ENCODE peak calls at places on chromosomes 12 and 14, in four cellular contexts. Q is EH; M is stimulated activated CD4-positive, alpha-beta T cell treated with anti-CD3 and anti-CD28 coated beads, TNF-alpha, amount 100 ng/mL, for 24 hours; Y is NCI-H1694. T is an unnamed sample.

GRCh38 chr12:121803861-121804416 is at the start of gene SETD1B:
- DNase-seq in Q (peak), M (no peak), Y (no peak), T (no peak)

GRCh38 chr12:1932264-1932777 is 13.9 kb upstream of the CACNA2D4 start:
- DNase-seq in Q (no peak), M (no peak), Y (peak), T (no peak)

GRCh38 chr14:75636100-75636692 is 24.5 kb downstream of the ERG28 start:
- DNase-seq in Q (peak), M (no peak), Y (peak), T (no peak)

GRCh38 chr12:129312048-129312447 is 458.8 kb downstream of the GLT1D1 start:
- DNase-seq in Q (no peak), M (no peak), Y (no peak), T (no peak)

GRCh38 chr12:65996146-65996545 is 134.4 kb downstream of the LLPH start:
- DNase-seq in Q (no peak), M (no peak), Y (no peak), T (no peak)

GRCh38 chr14:28303248-28303647 is 463.3 kb upstream of the FOXG1 start:
- DNase-seq in Q (no peak), M (no peak), Y (no peak), T (no peak)

GRCh38 chr12:42325326-42325775 is 543 bp downstream of the ZCRB1 start:
- DNase-seq in Q (no peak), M (no peak), Y (no peak), T (no peak)

GRCh38 chr14:26128931-26129674 is 468.7 kb downstream of the NOVA1 start:
- DNase-seq in Q (no peak), M (no peak), Y (no peak), T (no peak)

GRCh38 chr12:77925536-77926108 is 94.9 kb downstream of the NAV3 start:
- DNase-seq in Q (peak), M (no peak), Y (peak), T (no peak)

GRCh38 chr12:94071258-94071657 is 77.1 kb upstream of the PLXNC1 start:
- DNase-seq in Q (no peak), M (no peak), Y (no peak), T (no peak)

GRCh38 chr12:6952860-6953416 is 1.8 kb downstream of the PTPN6 start:
- DNase-seq in Q (no peak), M (no peak), Y (no peak), T (no peak)

GRCh38 chr12:10557766-10558165 is 52.1 kb downstream of the EIF2S3B start:
- DNase-seq in Q (no peak), M (no peak), Y (no peak), T (no peak)

GRCh38 chr12:24561882-24562760 is 386.8 kb downstream of the BCAT1 start:
- DNase-seq in Q (peak), M (no peak), Y (peak), T (no peak)

GRCh38 chr14:76501156-76501555 is 125.2 kb downstream of the ESRRB start:
- DNase-seq in Q (no peak), M (no peak), Y (no peak), T (no peak)

GRCh38 chr12:93805736-93806141 is 128.6 kb downstream of the CRADD start:
- DNase-seq in Q (peak), M (no peak), Y (no peak), T (no peak)

GRCh38 chr12:8564656-8565055 is 24.0 kb upstream of the CLEC4E start:
- DNase-seq in Q (no peak), M (no peak), Y (no peak), T (no peak)

GRCh38 chr12:120497524-120498150 is 1.7 kb downstream of the DYNLL1 start:
- DNase-seq in Q (peak), M (no peak), Y (no peak), T (no peak)

GRCh38 chr12:109762071-109762672 is 48.5 kb downstream of the FAM222A start:
- DNase-seq in Q (no peak), M (no peak), Y (no peak), T (no peak)

GRCh38 chr12:123991402-123991951 is 18.5 kb downstream of the ZNF664 start:
- DNase-seq in Q (peak), M (no peak), Y (no peak), T (no peak)

GRCh38 chr14:80584638-80585505 is 356.7 kb downstream of the CEP128 start:
- DNase-seq in Q (peak), M (no peak), Y (no peak), T (no peak)

GRCh38 chr12:99049774-99050173 is 404.7 kb downstream of the APAF1 start:
- DNase-seq in Q (no peak), M (no peak), Y (no peak), T (no peak)

GRCh38 chr12:124913474-124914391 is 717 bp downstream of the UBC start:
- DNase-seq in Q (peak), M (peak), Y (no peak), T (peak)

GRCh38 chr14:34137001-34137400 is 186.1 kb upstream of the EGLN3 start:
- DNase-seq in Q (no peak), M (no peak), Y (no peak), T (no peak)

GRCh38 chr12:94208433-94208921 is 60.1 kb downstream of the PLXNC1 start:
- DNase-seq in Q (no peak), M (peak), Y (no peak), T (peak)

GRCh38 chr12:52428121-52428520 is 6.0 kb downstream of the KRT75 start:
- DNase-seq in Q (no peak), M (no peak), Y (no peak), T (no peak)

GRCh38 chr14:65238456-65238855 is 136.1 kb upstream of the MAX start:
- DNase-seq in Q (peak), M (no peak), Y (no peak), T (no peak)

GRCh38 chr12:78018146-78018910 is 187.6 kb downstream of the NAV3 start:
- DNase-seq in Q (peak), M (no peak), Y (no peak), T (no peak)

GRCh38 chr12:31005944-31006361 is 67.7 kb upstream of the DDX11 start:
- DNase-seq in Q (peak), M (no peak), Y (no peak), T (no peak)

GRCh38 chr12:80230068-80230467 is 130.7 kb downstream of the OTOGL start:
- DNase-seq in Q (no peak), M (no peak), Y (no peak), T (no peak)